ENCODE peak calls at places on chromosomes 1 and 21, in four cellular contexts. M, F, J and T are unnamed samples. For H3K9me3 and H3K4me1, the result is how much of the 10 kb centered on the place peaks cover.

GRCh38 chr1:180256353-180257027 is 26.4 kb downstream of the LHX4 start:
- DNase-seq in M (no peak), F (peak), J (no peak), T (no peak)

GRCh38 chr1:55579332-55579996 is 364.3 kb upstream of the USP24 start:
- DNase-seq in M (no peak), F (no peak), J (no peak), T (no peak)

GRCh38 chr21:38985423-38986378 is 180.0 kb downstream of the ETS2 start:
- DNase-seq in M (peak), F (peak), J (no peak), T (peak)

GRCh38 chr21:18023099-18023498 is 203.9 kb upstream of the C21orf91 start:
- DNase-seq in M (no peak), F (no peak), J (no peak), T (no peak)

GRCh38 chr1:23200885-23201284 is 16.4 kb downstream of the HTR1D start:
- DNase-seq in M (no peak), F (no peak), J (no peak), T (no peak)

GRCh38 chr1:16023050-16023653 is 1.3 kb downstream of the CLCNKA start:
- DNase-seq in M (no peak), F (no peak), J (no peak), T (no peak)

GRCh38 chr21:25556087-25556486 is 51.2 kb downstream of the MRPL39 start:
- DNase-seq in M (no peak), F (no peak), J (no peak), T (no peak)

GRCh38 chr1:172670791-172671190 is 11.9 kb downstream of the FASLG start:
- DNase-seq in M (no peak), F (no peak), J (no peak), T (no peak)

GRCh38 chr1:44251989-44252625 is 38.8 kb downstream of the DMAP1 start:
- DNase-seq in M (no peak), F (no peak), J (no peak), T (no peak)

GRCh38 chr1:109790735-109791494 is 27.2 kb upstream of the EPS8L3 start:
- DNase-seq in M (peak), F (peak), J (no peak), T (peak)

GRCh38 chr1:209497729-209498128 is 85.8 kb upstream of the CAMK1G start:
- DNase-seq in M (no peak), F (no peak), J (no peak), T (no peak)

GRCh38 chr1:218349365-218350021 is 4.4 kb downstream of the TGFB2 start:
- DNase-seq in M (no peak), F (no peak), J (peak), T (no peak)

GRCh38 chr1:230749635-230750034 is 2.4 kb downstream of the CAPN9 start:
- DNase-seq in M (no peak), F (no peak), J (no peak), T (no peak)

GRCh38 chr1:1554926-1555915 is 14.8 kb upstream of the TMEM240 start:
- DNase-seq in M (no peak), F (no peak), J (peak), T (peak)

GRCh38 chr1:1118893-1119220 is 3.0 kb upstream of the C1orf159 start:
- DNase-seq in M (no peak), F (peak), J (no peak), T (no peak)

GRCh38 chr1:37718181-37718900 is 26.0 kb downstream of the CDCA8 start:
- DNase-seq in M (no peak), F (peak), J (no peak), T (no peak)

GRCh38 chr1:232096751-232097150 is 470.2 kb downstream of the DISC1 start:
- DNase-seq in M (no peak), F (no peak), J (no peak), T (no peak)

GRCh38 chr21:42062543-42063022 is 8.5 kb upstream of the UMODL1 start:
- DNase-seq in M (no peak), F (no peak), J (no peak), T (no peak)

GRCh38 chr1:198157847-198158765 is 1.3 kb downstream of the NEK7 start:
- DNase-seq in M (no peak), F (no peak), J (peak), T (no peak)

GRCh38 chr1:227072991-227073390 is 132.9 kb downstream of the COQ8A start:
- DNase-seq in M (no peak), F (no peak), J (peak), T (no peak)

GRCh38 chr1:243944429-243945160 is 94.6 kb upstream of the AKT3 start:
- DNase-seq in M (no peak), F (no peak), J (no peak), T (no peak)

GRCh38 chr1:213281610-213282316 is 230.7 kb downstream of the RPS6KC1 start:
- DNase-seq in M (no peak), F (no peak), J (no peak), T (no peak)

GRCh38 chr1:245888809-245889208 is 618.3 kb downstream of the SMYD3 start:
- DNase-seq in M (no peak), F (no peak), J (peak), T (no peak)

GRCh38 chr1:158121604-158122254 is 59.0 kb upstream of the CD1D start:
- DNase-seq in M (no peak), F (no peak), J (peak), T (no peak)

GRCh38 chr1:91924146-91924545 is 25.1 kb upstream of the BRDT start:
- DNase-seq in M (no peak), F (no peak), J (peak), T (peak)

GRCh38 chr1:183416850-183417690 is 1.1 kb downstream of the NMNAT2 start:
- DNase-seq in M (peak), F (peak), J (no peak), T (peak)

GRCh38 chr1:168081373-168082007 is 55.2 kb downstream of the GPR161 start:
- DNase-seq in M (no peak), F (no peak), J (no peak), T (no peak)

GRCh38 chr1:247456914-247457638 is 828 bp downstream of the OR2B11 start:
- DNase-seq in M (no peak), F (peak), J (no peak), T (no peak)

GRCh38 chr1:53896673-53897229 is 2.8 kb downstream of the DIO1 start:
- DNase-seq in M (no peak), F (peak), J (peak), T (peak)

GRCh38 chr1:72693376-72693775 is 411.0 kb upstream of the NEGR1 start:
- DNase-seq in M (no peak), F (no peak), J (no peak), T (no peak)

GRCh38 chr1:69191280-69191679 is 376.4 kb upstream of the LRRC7 start:
- DNase-seq in M (no peak), F (no peak), J (no peak), T (no peak)

GRCh38 chr1:220786337-220787068 is at the start of gene MTARC1:
- DNase-seq in M (peak), F (peak), J (peak), T (no peak)

GRCh38 chr1:216074196-216074595 is 349.1 kb downstream of the USH2A start:
- DNase-seq in M (no peak), F (no peak), J (no peak), T (no peak)

GRCh38 chr1:111407297-111407696 is 20.2 kb downstream of the OVGP1 start:
- DNase-seq in M (no peak), F (no peak), J (no peak), T (no peak)

GRCh38 chr1:48442864-48443619 is 29.0 kb downstream of the SPATA6 start:
- DNase-seq in M (no peak), F (no peak), J (peak), T (no peak)

GRCh38 chr1:119294728-119295127 is 73.9 kb upstream of the HAO2 start:
- DNase-seq in M (no peak), F (no peak), J (no peak), T (no peak)

GRCh38 chr1:70767377-70767776 is 280.2 kb downstream of the PTGER3 start:
- DNase-seq in M (no peak), F (no peak), J (no peak), T (no peak)

GRCh38 chr1:232695626-232696025 is 65.7 kb upstream of the SIPA1L2 start:
- DNase-seq in M (no peak), F (no peak), J (no peak), T (no peak)

GRCh38 chr1:2837316-2837715 is 35.8 kb upstream of the TTC34 start:
- DNase-seq in M (no peak), F (no peak), J (no peak), T (no peak)
- H3K9me3 ChIP-seq in M (under half), F (under half), J (under half), T (under half)

GRCh38 chr1:102891868-102892625 is 216.3 kb downstream of the COL11A1 start:
- DNase-seq in M (no peak), F (no peak), J (peak), T (no peak)
- H3K27ac ChIP-seq in M (no peak), F (no peak), J (peak), T (no peak)

DNA sequence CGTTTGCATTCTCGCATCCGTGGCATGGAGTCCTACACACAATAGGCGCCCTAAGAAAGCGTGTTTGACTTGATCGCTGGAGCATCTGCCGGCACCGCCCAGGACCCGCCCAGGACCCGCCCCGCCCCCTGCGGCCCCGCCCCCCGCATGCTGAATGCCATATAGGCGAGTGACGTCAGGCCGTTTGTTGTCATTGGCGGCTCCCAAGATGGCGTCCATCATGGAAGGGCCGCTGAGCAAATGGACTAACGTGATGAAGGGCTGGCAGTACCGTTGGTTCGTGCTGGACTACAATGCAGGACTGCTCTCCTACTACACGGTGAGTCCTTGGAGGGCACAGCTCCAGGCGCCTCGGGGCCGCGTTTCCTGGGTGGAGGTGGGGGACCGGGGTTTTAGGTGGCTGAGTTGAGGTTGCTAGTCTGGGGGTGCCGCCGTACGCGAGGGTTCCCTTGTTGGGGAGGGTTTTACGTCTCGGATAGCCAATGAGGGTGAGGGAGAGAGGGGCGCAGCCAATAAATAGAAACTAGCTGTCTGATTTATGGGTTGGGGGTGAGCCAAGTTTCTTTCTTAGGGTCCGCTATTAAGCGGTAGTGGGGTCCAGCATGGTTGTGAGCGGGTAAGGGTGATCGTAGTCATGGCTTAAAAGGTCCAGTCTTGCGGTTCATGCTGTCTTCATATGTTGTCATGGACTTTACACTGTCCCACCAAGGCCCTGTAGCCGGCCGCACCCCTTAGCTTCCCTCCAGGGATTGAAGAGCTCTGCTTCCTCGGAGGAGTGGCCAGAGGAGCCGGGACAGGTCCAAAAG is at the start of gene OSBPL9:
- DNase-seq in M (peak), F (peak), J (peak), T (peak)
- H3K4me1 ChIP-seq in M (under half), F (under half), J (under half), T (half or more)

GRCh38 chr1:11412166-11412565 is 66.8 kb upstream of the DISP3 start:
- DNase-seq in M (no peak), F (no peak), J (no peak), T (no peak)

GRCh38 chr1:11407301-11407994 is 71.5 kb upstream of the DISP3 start:
- DNase-seq in M (no peak), F (no peak), J (no peak), T (no peak)

DNA sequence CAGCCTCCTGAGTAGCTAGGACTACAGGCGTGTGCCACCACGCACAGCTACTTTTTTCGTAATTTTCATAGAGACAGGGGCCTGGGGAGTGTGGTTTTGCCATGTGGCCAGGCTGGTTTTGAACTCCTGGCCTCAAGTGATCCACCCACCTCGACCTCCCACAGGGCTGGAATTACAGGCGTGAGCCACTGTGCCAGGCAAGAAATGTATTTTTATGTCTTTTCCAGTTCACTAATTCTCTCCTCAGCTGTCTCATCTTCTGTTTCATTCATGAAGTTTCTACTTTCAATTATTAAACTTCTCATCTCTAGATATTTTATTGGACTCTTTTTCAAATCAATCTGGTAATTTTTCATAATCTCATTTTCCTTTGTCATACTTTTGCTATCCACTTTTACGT is 72.1 kb upstream of the DISP3 start:
- DNase-seq in M (no peak), F (no peak), J (no peak), T (no peak)
- H3K9me3 ChIP-seq in M (under half), F (under half), J (under half), T (under half)

GRCh38 chr1:8456306-8456912 is 138.5 kb downstream of the SLC45A1 start:
- DNase-seq in M (no peak), F (no peak), J (peak), T (no peak)
- H3K27ac ChIP-seq in M (peak), F (peak), J (no peak), T (peak)

DNA sequence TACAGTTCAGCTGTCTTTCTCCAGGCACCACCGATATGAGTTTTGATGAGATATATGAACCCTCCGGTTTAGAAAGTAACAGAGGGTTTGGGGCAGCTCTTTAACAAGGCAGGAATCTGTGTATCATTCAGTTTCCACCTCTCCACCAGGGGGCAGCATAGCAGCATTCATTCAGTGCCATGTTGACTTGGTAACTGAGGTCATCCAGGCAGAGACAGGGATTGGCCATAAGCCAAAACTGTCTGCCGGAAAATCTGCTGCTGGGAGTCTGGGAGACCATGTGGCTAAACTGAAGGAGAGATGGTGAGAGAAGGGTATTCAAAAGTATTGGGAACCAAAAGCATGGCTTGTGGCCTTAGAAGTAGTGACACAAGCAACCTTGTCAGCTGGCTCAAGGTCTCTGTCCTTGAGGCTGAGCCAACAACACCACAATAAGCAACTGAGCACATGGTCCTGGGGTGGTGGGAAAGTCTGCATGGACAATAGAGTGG is 98.5 kb downstream of the LMX1A start:
- DNase-seq in M (peak), F (peak), J (peak), T (peak)
- H3K4me1 ChIP-seq in M (under half), F (under half), J (under half), T (under half)